ENCODE peak calls at places on chromosomes 13 and 19, in five cellular contexts. Z is neuronal stem cell, N is H9, Q is H1, R is mesenchymal stem cell. I is an unnamed sample.

GRCh38 chr13:31208554-31209122 is 8.9 kb downstream of the B3GLCT start:
- DNase-seq in R (no peak), N (no peak), Q (no peak), Z (no peak), I (no peak)

GRCh38 chr19:13831560-13832056 is 36.4 kb downstream of the ZSWIM4 start:
- DNase-seq in Q (no peak), Z (no peak), N (no peak), R (peak), I (peak)

GRCh38 chr13:46165485-46166220 is 16.3 kb downstream of the LCP1 start:
- DNase-seq in N (no peak), Q (no peak), R (no peak), Z (no peak), I (no peak)

GRCh38 chr19:48553676-48554384 is 1.9 kb downstream of the SULT2B1 start:
- DNase-seq in Z (no peak), Q (no peak), R (peak), N (peak), I (peak)

GRCh38 chr19:42153606-42154405 is 21.6 kb upstream of the POU2F2 start:
- DNase-seq in Q (no peak), N (no peak), Z (no peak), R (no peak), I (no peak)

GRCh38 chr13:105982219-105982618 is 553.2 kb downstream of the EFNB2 start:
- DNase-seq in Q (peak), N (peak), R (no peak), Z (no peak), I (no peak)

GRCh38 chr19:56314018-56314583 is 538 bp downstream of the ZSCAN5A start:
- DNase-seq in R (no peak), Z (no peak), N (no peak), Q (no peak), I (no peak)

GRCh38 chr19:50969413-50969760 is at the start of gene KLK6:
- DNase-seq in N (peak), R (no peak), Z (no peak), Q (no peak), I (no peak)

GRCh38 chr13:46831588-46832194 is 34.7 kb upstream of the ESD start:
- DNase-seq in Q (peak), Z (peak), N (no peak), R (peak), I (peak)

GRCh38 chr19:35248310-35249145 is at the start of gene LSR:
- DNase-seq in Z (peak), Q (peak), R (no peak), N (peak), I (peak)

GRCh38 chr13:28494861-28495585 is at the start of gene FLT1:
- DNase-seq in N (peak), R (peak), Q (peak), Z (peak), I (peak)

GRCh38 chr13:33665776-33666175 is 152.2 kb upstream of the RFC3 start:
- DNase-seq in R (no peak), Z (no peak), N (no peak), Q (no peak), I (no peak)

GRCh38 chr19:50759886-50760285 is 10.4 kb upstream of the GPR32 start:
- DNase-seq in R (no peak), N (no peak), Z (no peak), Q (no peak), I (peak)

GRCh38 chr19:55289117-55289796 is 5.5 kb downstream of the BRSK1 start:
- DNase-seq in R (no peak), Z (no peak), N (no peak), Q (no peak), I (no peak)

GRCh38 chr13:109436841-109437240 is 349.5 kb downstream of the IRS2 start:
- DNase-seq in Q (no peak), Z (no peak), R (no peak), N (no peak), I (no peak)

GRCh38 chr19:10228925-10229324 is 2.2 kb downstream of the S1PR2 start:
- DNase-seq in R (peak), Q (no peak), N (peak), Z (no peak), I (peak)

GRCh38 chr19:15331419-15332310 is 674 bp downstream of the BRD4 start:
- DNase-seq in R (peak), Z (peak), Q (peak), N (peak), I (peak)

GRCh38 chr19:2327773-2328400 is 499 bp downstream of the LSM7 start:
- DNase-seq in R (peak), N (peak), Q (no peak), Z (peak), I (peak)

GRCh38 chr13:20127563-20128458 is 33.0 kb downstream of the GJA3 start:
- DNase-seq in Z (peak), N (peak), R (peak), Q (peak), I (peak)

GRCh38 chr13:97448503-97449251 is 14.7 kb downstream of the RAP2A start:
- DNase-seq in R (no peak), N (no peak), Z (no peak), Q (no peak), I (peak)

GRCh38 chr19:5457709-5458108 is 2.5 kb downstream of the ZNRF4 start:
- DNase-seq in R (no peak), Z (no peak), Q (no peak), N (no peak), I (no peak)

GRCh38 chr13:108859202-108860012 is 230.0 kb downstream of the MYO16 start:
- DNase-seq in Z (no peak), Q (no peak), R (peak), N (no peak), I (peak)

GRCh38 chr13:88701551-88701950 is 1030.4 kb downstream of the SLITRK5 start:
- DNase-seq in N (no peak), Q (no peak), Z (no peak), R (peak), I (no peak)

GRCh38 chr13:87527036-87527435 is 144.1 kb upstream of the SLITRK5 start:
- DNase-seq in Q (no peak), Z (no peak), N (no peak), R (no peak), I (no peak)

GRCh38 chr13:39855236-39855635 is 199.8 kb downstream of the COG6 start:
- DNase-seq in R (no peak), Z (no peak), Q (no peak), N (no peak), I (no peak)

GRCh38 chr19:35449347-35450043 is 1.4 kb downstream of the FFAR2 start:
- DNase-seq in Q (no peak), Z (no peak), N (no peak), R (no peak), I (peak)

GRCh38 chr13:102914629-102914935 is 68.8 kb downstream of the ERCC5 start:
- DNase-seq in Z (no peak), R (no peak), Q (no peak), N (no peak), I (no peak)

GRCh38 chr13:72163671-72164070 is 296.7 kb upstream of the DACH1 start:
- DNase-seq in Z (peak), R (no peak), Q (no peak), N (no peak), I (no peak)

DNA sequence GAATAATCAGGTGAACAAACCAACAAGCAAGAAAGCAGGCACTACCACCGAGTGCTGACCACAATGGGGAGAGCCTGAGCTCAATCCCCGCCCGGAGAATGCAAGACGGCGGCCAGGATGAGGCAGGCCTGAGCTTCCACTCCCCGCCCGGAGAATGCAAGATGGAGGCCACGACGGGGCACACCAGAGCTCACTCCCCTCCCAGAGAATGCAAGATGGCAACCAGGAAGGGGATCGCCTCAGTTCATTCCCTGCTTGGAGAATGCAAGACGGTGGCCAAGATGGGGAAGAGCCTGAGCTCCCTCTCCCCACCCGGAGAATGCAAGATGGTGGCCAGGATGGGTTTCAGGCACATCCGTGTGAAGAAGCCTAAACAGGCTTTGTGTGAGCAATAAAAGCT is 24.7 kb upstream of the MIER2 start:
- DNase-seq in N (no peak), R (no peak), Q (no peak), Z (no peak), I (no peak)
- H2BK12ac ChIP-seq in N (no peak), R (no peak), Q (no peak), Z (peak), I (no peak)

GRCh38 chr13:76397413-76397812 is 488.8 kb downstream of the KCTD12 start:
- DNase-seq in Z (no peak), N (no peak), Q (no peak), R (no peak), I (no peak)
- H2BK12ac ChIP-seq in Z (no peak), N (no peak), Q (no peak), R (peak), I (no peak)

DNA sequence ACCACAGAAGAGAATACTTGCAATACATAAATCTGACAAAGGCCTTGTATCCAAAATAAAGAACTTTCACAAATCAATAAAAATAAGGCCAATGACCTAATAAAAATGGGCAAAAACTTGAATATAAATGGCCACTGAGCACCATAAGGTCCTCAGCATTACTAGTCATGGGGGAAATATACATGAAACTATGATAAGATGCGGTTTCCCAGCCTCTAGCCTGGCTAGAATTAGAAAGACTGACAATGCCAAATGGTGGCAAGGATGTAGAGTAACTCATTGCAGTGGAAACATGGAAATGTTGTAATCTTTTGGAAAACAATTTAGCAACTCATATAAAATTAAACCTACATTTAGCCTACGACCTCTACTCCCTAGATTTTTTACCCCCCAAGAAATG is 227.1 kb downstream of the GGACT start:
- DNase-seq in R (peak), Q (no peak), N (no peak), Z (no peak), I (no peak)
- H2BK12ac ChIP-seq in R (no peak), Q (no peak), N (no peak), Z (no peak), I (no peak)

DNA sequence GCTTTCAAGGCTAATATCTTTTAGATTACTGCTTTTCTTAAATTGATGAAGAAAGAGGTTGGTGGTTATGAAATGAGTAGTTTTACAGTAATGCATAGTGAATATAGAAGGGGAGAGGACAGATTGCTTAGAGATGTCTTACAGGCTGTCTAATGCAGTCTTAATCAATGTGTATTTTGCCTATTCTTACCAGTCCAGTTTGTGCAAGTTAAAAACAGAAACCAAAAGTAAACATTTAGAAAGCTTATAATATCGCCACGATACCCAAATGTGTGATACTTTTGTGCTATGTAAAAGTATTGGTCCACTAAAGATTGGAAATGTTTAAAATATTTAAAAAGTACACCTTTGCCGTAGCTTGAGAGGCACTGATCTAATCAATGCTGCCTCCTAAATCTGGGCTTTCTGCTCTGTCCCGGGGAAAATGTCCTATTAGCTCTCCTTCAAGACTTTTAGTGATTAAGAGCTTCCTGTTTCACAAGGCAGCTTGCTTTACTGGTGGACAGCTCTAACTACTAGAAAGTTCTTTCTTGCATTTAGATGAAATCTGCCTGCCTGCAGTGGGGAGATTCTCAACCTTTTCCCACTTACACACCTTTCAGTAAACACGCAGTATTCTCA is 64.7 kb downstream of the DNAJC15 start:
- DNase-seq in Q (no peak), R (peak), Z (no peak), N (no peak), I (no peak)
- H2BK12ac ChIP-seq in Q (no peak), R (no peak), Z (no peak), N (no peak), I (no peak)

GRCh38 chr13:112208656-112209055 is 141.7 kb downstream of the SOX1 start:
- DNase-seq in Z (no peak), N (no peak), Q (no peak), R (no peak), I (no peak)

GRCh38 chr13:112204881-112205327 is 138.0 kb downstream of the SOX1 start:
- DNase-seq in Q (peak), Z (peak), R (no peak), N (peak), I (no peak)

GRCh38 chr13:112205990-112206389 is 139.0 kb downstream of the SOX1 start:
- DNase-seq in N (no peak), Q (no peak), Z (no peak), R (no peak), I (no peak)

GRCh38 chr13:112209266-112209665 is 142.3 kb downstream of the SOX1 start:
- DNase-seq in Q (no peak), R (no peak), N (no peak), Z (no peak), I (no peak)

GRCh38 chr13:112207124-112207523 is 140.2 kb downstream of the SOX1 start:
- DNase-seq in N (no peak), Q (no peak), R (no peak), Z (peak), I (no peak)
- H2BK12ac ChIP-seq in N (no peak), Q (no peak), R (no peak), Z (no peak), I (no peak)

DNA sequence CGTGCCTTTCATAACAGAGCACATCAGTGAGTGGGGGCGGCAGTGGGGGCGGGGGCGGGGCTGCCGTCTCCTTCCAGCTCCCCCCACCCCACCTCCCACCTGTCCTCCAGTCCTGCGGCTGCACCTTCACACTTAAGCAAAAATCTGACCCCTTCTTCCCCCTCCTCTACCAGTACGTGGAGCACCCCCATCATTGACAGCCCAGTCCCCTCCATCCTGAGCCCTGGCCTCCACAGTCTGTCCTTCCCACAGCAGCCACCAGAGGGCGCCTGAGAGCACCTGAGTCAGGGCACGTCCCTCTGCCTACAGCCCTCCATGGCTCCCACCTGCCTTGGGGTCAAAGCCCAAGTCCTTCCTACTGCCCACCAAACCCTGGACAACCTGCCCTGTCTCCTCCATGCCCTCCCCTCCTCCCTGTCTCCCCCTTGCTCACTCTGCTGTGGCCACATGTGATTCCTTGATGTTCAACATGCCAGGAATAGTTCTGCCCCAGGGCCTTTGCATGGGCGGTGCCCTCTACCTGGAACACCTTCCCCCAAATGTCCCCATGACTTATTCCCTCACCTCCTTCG is 4.0 kb downstream of the EBI3 start:
- DNase-seq in Q (peak), N (peak), R (peak), Z (no peak), I (peak)
- H2BK12ac ChIP-seq in Q (peak), N (no peak), R (no peak), Z (no peak), I (no peak)

I was measured in trophoblast cell.